ENCODE peak calls at places on chromosomes 13 and 19, in four cellular contexts. V is substantia nigra; B is Panc1; I is CD4-positive, alpha-beta memory T cell. F is an unnamed sample.

GRCh38 chr13:105679832-105680231 is 855.6 kb downstream of the EFNB2 start:
- DNase-seq in B (no peak), I (no peak), V (no peak), F (no peak)

GRCh38 chr13:21641629-21642028 is 29.2 kb upstream of the FGF9 start:
- DNase-seq in B (no peak), V (no peak), I (no peak), F (no peak)

GRCh38 chr13:24650157-24650556 is 30.1 kb upstream of the ATP12A start:
- DNase-seq in I (no peak), B (no peak), V (no peak), F (no peak)

GRCh38 chr13:84607614-84608013 is 725.3 kb upstream of the SLITRK1 start:
- DNase-seq in I (no peak), V (no peak), B (no peak), F (no peak)

GRCh38 chr19:19420570-19421301 is 15.3 kb downstream of the GATAD2A start:
- DNase-seq in B (no peak), V (no peak), I (peak; percentile 28), F (peak; percentile 22)

GRCh38 chr19:3818479-3818878 is 32.3 kb upstream of the MATK start:
- DNase-seq in V (no peak), B (no peak), I (no peak), F (no peak)

GRCh38 chr19:28887920-28888618 is 324.9 kb downstream of the UQCRFS1 start:
- DNase-seq in B (no peak), V (no peak), I (no peak), F (no peak)

GRCh38 chr13:26022538-26023292 is 29.1 kb downstream of the SHISA2 start:
- DNase-seq in V (no peak), B (peak; percentile 46), I (no peak), F (no peak)

GRCh38 chr13:75425216-75426009 is 56.6 kb downstream of the TBC1D4 start:
- DNase-seq in B (no peak), I (no peak), V (no peak), F (no peak)

GRCh38 chr13:95865080-95865597 is 188.1 kb downstream of the UGGT2 start:
- DNase-seq in B (no peak), V (no peak), I (no peak), F (no peak)

GRCh38 chr13:29479716-29480492 is 115.6 kb downstream of the SLC7A1 start:
- DNase-seq in I (no peak), V (no peak), B (no peak), F (no peak)

GRCh38 chr13:111005364-111005763 is 90.5 kb upstream of the ANKRD10 start:
- DNase-seq in B (no peak), V (no peak), I (no peak), F (no peak)

GRCh38 chr19:4379383-4380253 is 20.7 kb downstream of the SH3GL1 start:
- DNase-seq in I (peak; percentile 23), V (no peak), B (no peak), F (no peak)

GRCh38 chr19:42178791-42179500 is 38.5 kb downstream of the DEDD2 start:
- DNase-seq in V (no peak), I (no peak), B (no peak), F (no peak)

GRCh38 chr19:8340341-8341096 is 2.5 kb downstream of the KANK3 start:
- DNase-seq in V (no peak), B (no peak), I (no peak), F (no peak)

GRCh38 chr13:113835461-113836274 is 28.2 kb downstream of the GAS6 start:
- DNase-seq in V (no peak), I (no peak), B (no peak), F (no peak)

GRCh38 chr19:12994701-12995595 is at the start of gene NFIX:
- DNase-seq in I (peak; percentile 41), B (no peak), V (no peak), F (peak; percentile 40)

GRCh38 chr13:102191951-102192461 is 209.8 kb downstream of the FGF14 start:
- DNase-seq in I (no peak), V (no peak), B (no peak), F (no peak)

GRCh38 chr13:23953860-23954512 is 56.7 kb upstream of the C1QTNF9B start:
- DNase-seq in I (no peak), V (no peak), B (no peak), F (no peak)

GRCh38 chr13:24007979-24008620 is 110.8 kb upstream of the C1QTNF9B start:
- DNase-seq in I (no peak), V (no peak), B (no peak), F (no peak)

GRCh38 chr13:54033323-54033861 is 1004.8 kb downstream of the OLFM4 start:
- DNase-seq in B (no peak), I (no peak), V (no peak), F (no peak)

GRCh38 chr13:84050551-84050950 is 168.3 kb upstream of the SLITRK1 start:
- DNase-seq in B (no peak), I (no peak), V (no peak), F (no peak)

GRCh38 chr13:99191900-99192399 is 8.7 kb upstream of the UBAC2 start:
- DNase-seq in I (no peak), B (no peak), V (no peak), F (no peak)

GRCh38 chr13:32940601-32941000 is 75.6 kb upstream of the KL start:
- DNase-seq in I (no peak), B (no peak), V (peak; percentile 3), F (no peak)

GRCh38 chr13:32941368-32941767 is 74.9 kb upstream of the KL start:
- DNase-seq in I (no peak), B (no peak), V (no peak), F (no peak)

DNA sequence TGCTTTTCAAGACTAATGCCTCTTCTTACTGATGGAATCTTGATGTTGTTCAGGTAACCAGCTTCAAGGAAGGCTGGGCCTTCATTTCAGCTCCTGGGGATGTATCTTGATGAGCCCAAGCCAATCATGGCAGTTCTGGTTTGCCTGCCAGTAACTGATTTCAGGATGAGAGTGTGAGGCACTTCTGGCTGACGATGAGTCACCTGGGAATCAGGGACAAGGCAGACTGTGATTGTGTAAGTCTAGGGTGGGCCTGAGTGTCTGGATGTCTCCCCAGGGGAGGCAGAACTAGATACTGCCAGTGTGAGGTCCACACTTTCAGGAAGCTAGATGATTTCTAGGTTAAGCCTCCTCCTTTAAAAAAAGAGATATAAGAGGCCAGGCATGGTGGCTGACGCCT is 77.3 kb upstream of the KL start:
- DNase-seq in I (no peak), B (no peak), V (no peak), F (no peak)
- H3K27ac ChIP-seq in I (no peak overlapping the region), B (no peak overlapping the region), V (no peak overlapping the region), F (no peak overlapping the region)

GRCh38 chr19:47509170-47509847 is 5.6 kb downstream of the NAPA start:
- DNase-seq in B (no peak), V (no peak), I (no peak), F (no peak)
- H3K27ac ChIP-seq in B (no peak overlapping the region), V (peak overlapping the region; percentile 14), I (no peak overlapping the region), F (no peak overlapping the region)

GRCh38 chr13:27964741-27965323 is 4.3 kb downstream of the CDX2 start:
- DNase-seq in V (no peak), B (no peak), I (no peak), F (no peak)
- H3K27ac ChIP-seq in V (no peak overlapping the region), B (no peak overlapping the region), I (no peak overlapping the region), F (no peak overlapping the region)

GRCh38 chr19:6108721-6109633 is 1.3 kb downstream of the RFX2 start:
- DNase-seq in B (no peak), I (peak; percentile 64), V (peak; percentile 12), F (peak; percentile 26)
- H3K27ac ChIP-seq in B (peak overlapping the region; percentile 73), I (no peak overlapping the region), V (no peak overlapping the region), F (peak overlapping the region; percentile 40)

DNA sequence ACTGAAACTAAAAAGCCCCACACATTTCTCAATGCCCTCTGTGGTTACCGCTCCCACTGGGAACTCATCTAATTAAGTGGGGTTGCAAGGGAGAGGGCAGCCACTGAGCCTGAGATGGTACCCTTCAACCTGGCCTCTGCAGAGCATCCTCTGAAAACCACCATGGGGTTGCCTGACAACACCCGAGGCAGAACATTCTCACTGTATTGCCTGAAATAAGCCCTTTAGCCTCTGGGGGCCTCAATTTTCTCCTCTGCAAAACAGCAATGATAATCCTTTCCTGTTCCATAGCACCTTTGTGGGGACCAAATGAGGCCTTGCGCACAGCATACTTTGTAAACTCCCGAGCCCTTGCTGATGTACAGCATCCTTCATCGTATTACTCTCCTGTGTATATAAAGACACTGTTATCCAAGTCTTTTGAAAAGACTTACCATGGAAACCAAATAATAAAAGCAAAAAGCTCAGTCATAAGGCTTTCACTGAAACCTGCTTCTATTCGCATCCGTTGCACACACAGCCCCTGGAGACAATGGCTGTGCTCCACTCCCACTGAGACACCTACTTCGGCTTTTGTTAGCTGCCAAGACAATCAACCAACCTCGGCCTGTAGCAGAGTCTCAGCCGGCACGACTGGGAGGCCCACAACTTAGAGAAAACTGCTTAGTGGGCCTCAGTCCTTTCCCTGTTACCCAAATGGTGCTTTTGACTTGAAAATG is 276.0 kb downstream of the FOXO1 start:
- DNase-seq in V (no peak), I (no peak), B (no peak), F (no peak)
- H3K27ac ChIP-seq in V (no peak overlapping the region), I (no peak overlapping the region), B (no peak overlapping the region), F (no peak overlapping the region)